ENCODE peak calls at places on chromosomes 6 and 20, in four cellular contexts. K is left lung, B is H9, H is PC-9. Q is an unnamed sample.

GRCh38 chr6:70375166-70375565 is 38.1 kb upstream of the FAM135A start:
- DNase-seq in K (no peak), B (no peak), H (no peak), Q (peak)

GRCh38 chr6:53179961-53180651 is 31.5 kb upstream of the GCM1 start:
- DNase-seq in K (no peak), B (no peak), H (no peak), Q (no peak)

GRCh38 chr6:6494677-6495076 is 93.8 kb upstream of the LY86 start:
- DNase-seq in K (peak), B (peak), H (no peak), Q (peak)

GRCh38 chr6:52522151-52522626 is 54.7 kb downstream of the TRAM2 start:
- DNase-seq in K (no peak), B (no peak), H (no peak), Q (no peak)

GRCh38 chr20:5580940-5581708 is 169.1 kb upstream of the SHLD1 start:
- DNase-seq in K (no peak), B (no peak), H (no peak), Q (no peak)

GRCh38 chr6:88381289-88381642 is 215.1 kb upstream of the CNR1 start:
- DNase-seq in K (no peak), B (no peak), H (no peak), Q (no peak)

GRCh38 chr6:41655706-41656668 is 17.7 kb downstream of the MDFI start:
- DNase-seq in K (no peak), B (no peak), H (no peak), Q (no peak)

GRCh38 chr6:37502703-37503485 is 3.2 kb upstream of the CCDC167 start:
- DNase-seq in K (no peak), B (no peak), H (no peak), Q (no peak)

GRCh38 chr6:20826378-20826777 is 292.1 kb downstream of the CDKAL1 start:
- DNase-seq in K (no peak), B (no peak), H (no peak), Q (no peak)

GRCh38 chr6:33609019-33609418 is 12.1 kb upstream of the ITPR3 start:
- DNase-seq in K (no peak), B (no peak), H (no peak), Q (no peak)

GRCh38 chr20:48131581-48131980 is 346.3 kb upstream of the SULF2 start:
- DNase-seq in K (no peak), B (no peak), H (no peak), Q (no peak)

GRCh38 chr20:57865266-57865665 is 155.5 kb upstream of the PMEPA1 start:
- DNase-seq in K (no peak), B (no peak), H (no peak), Q (no peak)

GRCh38 chr20:22574545-22575086 is 9.8 kb downstream of the FOXA2 start:
- DNase-seq in K (no peak), B (no peak), H (no peak), Q (no peak)

GRCh38 chr6:71488186-71488585 is 199.6 kb downstream of the OGFRL1 start:
- DNase-seq in K (no peak), B (no peak), H (no peak), Q (no peak)

GRCh38 chr6:127812985-127813681 is 87.7 kb downstream of the THEMIS start:
- DNase-seq in K (no peak), B (no peak), H (no peak), Q (no peak)

GRCh38 chr6:159654483-159655098 is 38.5 kb downstream of the SOD2 start:
- DNase-seq in K (no peak), B (no peak), H (no peak), Q (peak)

GRCh38 chr6:156906451-156906850 is 129.3 kb downstream of the ARID1B start:
- DNase-seq in K (no peak), B (no peak), H (no peak), Q (no peak)

GRCh38 chr20:63051911-63052310 is 45.1 kb upstream of the BHLHE23 start:
- DNase-seq in K (peak), B (no peak), H (no peak), Q (no peak)

GRCh38 chr6:56652994-56653393 is 10.3 kb upstream of the DST start:
- DNase-seq in K (no peak), B (no peak), H (no peak), Q (peak)

GRCh38 chr6:154201708-154202107 is 154.9 kb downstream of the IPCEF1 start:
- DNase-seq in K (no peak), B (no peak), H (no peak), Q (no peak)

GRCh38 chr6:57064809-57065208 is 18.3 kb downstream of the KIAA1586 start:
- DNase-seq in K (no peak), B (no peak), H (no peak), Q (no peak)

GRCh38 chr6:140897804-140898573 is 1234.7 kb upstream of the GJE1 start:
- DNase-seq in K (peak), B (no peak), H (peak), Q (no peak)

GRCh38 chr6:159174263-159174974 is 5.2 kb downstream of the FNDC1 start:
- DNase-seq in K (peak), B (peak), H (peak), Q (no peak)

GRCh38 chr20:1434571-1435336 is 31.9 kb downstream of the NSFL1C start:
- DNase-seq in K (no peak), B (no peak), H (no peak), Q (no peak)

GRCh38 chr6:1027109-1027794 is 284.6 kb upstream of the FOXQ1 start:
- DNase-seq in K (no peak), B (no peak), H (no peak), Q (peak)

GRCh38 chr6:35445691-35446090 is 6.4 kb upstream of the FANCE start:
- DNase-seq in K (no peak), B (no peak), H (no peak), Q (no peak)

GRCh38 chr6:31652925-31653724 is 664 bp upstream of the BAG6 start:
- DNase-seq in K (no peak), B (peak), H (no peak), Q (no peak)

GRCh38 chr6:35694462-35694861 is 5.7 kb upstream of the FKBP5 start:
- DNase-seq in K (no peak), B (no peak), H (no peak), Q (no peak)

GRCh38 chr6:3290501-3291211 is 31.9 kb downstream of the PSMG4 start:
- DNase-seq in K (no peak), B (no peak), H (no peak), Q (no peak)

GRCh38 chr20:2338702-2339101 is 42.0 kb upstream of the TGM6 start:
- DNase-seq in K (no peak), B (no peak), H (no peak), Q (no peak)

GRCh38 chr6:168411793-168412192 is 29.2 kb upstream of the SMOC2 start:
- DNase-seq in K (peak), B (no peak), H (no peak), Q (no peak)

GRCh38 chr6:96940322-96940721 is 15.8 kb downstream of the KLHL32 start:
- DNase-seq in K (no peak), B (no peak), H (no peak), Q (no peak)

GRCh38 chr6:40582892-40583291 is 4.3 kb downstream of the LRFN2 start:
- DNase-seq in K (no peak), B (no peak), H (no peak), Q (no peak)

GRCh38 chr6:40579101-40579500 is 8.1 kb downstream of the LRFN2 start:
- DNase-seq in K (no peak), B (no peak), H (no peak), Q (no peak)

GRCh38 chr6:40573221-40573620 is 13.9 kb downstream of the LRFN2 start:
- DNase-seq in K (no peak), B (no peak), H (no peak), Q (no peak)

GRCh38 chr6:40577672-40578071 is 9.5 kb downstream of the LRFN2 start:
- DNase-seq in K (no peak), B (no peak), H (no peak), Q (no peak)
- TF ChIP-seq CTCF in K (no peak), B (peak), H (no peak), Q (peak)

GRCh38 chr6:10384333-10384718 is 30.5 kb downstream of the TFAP2A start:
- DNase-seq in K (no peak), B (no peak), H (no peak), Q (no peak)
- H3K27ac ChIP-seq in K (no peak), B (no peak), H (no peak), Q (peak)

GRCh38 chr6:26204332-26205160 is 117.3 kb downstream of the HFE start:
- DNase-seq in K (peak), B (peak), H (peak), Q (peak)
- TF ChIP-seq CTCF in K (no peak), B (no peak), H (peak), Q (peak)

GRCh38 chr20:38986663-38987062 is 24.5 kb downstream of the DHX35 start:
- DNase-seq in K (no peak), B (no peak), H (no peak), Q (no peak)

GRCh38 chr20:38990728-38991127 is 28.6 kb downstream of the DHX35 start:
- DNase-seq in K (no peak), B (no peak), H (no peak), Q (no peak)

GRCh38 chr20:38985060-38985459 is 22.9 kb downstream of the DHX35 start:
- DNase-seq in K (no peak), B (no peak), H (no peak), Q (no peak)

GRCh38 chr20:38985603-38986170 is 23.5 kb downstream of the DHX35 start:
- DNase-seq in K (no peak), B (no peak), H (no peak), Q (no peak)

DNA sequence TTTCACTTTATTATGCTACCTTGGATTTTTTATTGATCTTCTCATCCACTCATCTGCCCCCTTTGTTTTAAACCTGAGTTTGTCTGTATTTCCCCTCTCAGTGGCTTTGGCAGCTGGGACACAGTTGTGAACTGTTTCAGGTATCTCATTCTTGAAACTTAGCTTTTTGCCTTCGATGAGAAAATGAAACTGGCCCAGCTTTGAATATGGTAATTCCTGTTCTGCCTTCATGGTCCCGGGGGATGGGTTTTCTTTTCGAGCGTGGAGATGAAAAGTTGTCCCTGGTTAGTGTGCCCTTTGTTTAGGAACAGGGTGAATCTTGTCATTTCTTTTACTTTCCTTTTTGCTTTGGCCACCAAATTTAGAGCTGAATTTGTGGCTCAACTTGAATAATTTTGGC is 25.6 kb downstream of the DHX35 start:
- DNase-seq in K (no peak), B (no peak), H (no peak), Q (no peak)
- H3K27ac ChIP-seq in K (no peak), B (no peak), H (no peak), Q (no peak)

GRCh38 chr6:119284861-119285521 is 64.6 kb downstream of the MAN1A1 start:
- DNase-seq in K (no peak), B (peak), H (no peak), Q (no peak)
- TF ChIP-seq CTCF in K (no peak), B (peak), H (peak), Q (peak)

DNA sequence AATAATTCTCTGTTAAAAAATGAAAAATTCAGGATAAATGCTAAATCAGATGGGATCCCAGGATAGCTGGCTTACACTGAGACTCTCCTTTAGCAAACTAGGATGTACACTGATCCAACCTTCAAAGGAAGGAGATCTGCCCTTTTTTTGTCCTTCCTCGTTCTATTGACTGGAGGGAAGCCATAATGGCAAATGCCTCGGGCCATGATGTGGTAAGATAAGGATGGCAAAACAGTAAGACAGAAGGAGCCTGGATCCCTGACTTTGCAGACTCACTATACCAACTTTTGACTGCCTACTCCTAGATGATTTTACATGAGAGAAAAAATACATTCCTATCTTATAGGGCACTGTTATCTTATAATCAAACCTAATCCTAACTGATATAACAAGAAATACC is 156.9 kb upstream of the BEND3 start:
- DNase-seq in K (no peak), B (no peak), H (peak), Q (no peak)
- H3K27ac ChIP-seq in K (no peak), B (no peak), H (no peak), Q (no peak)

DNA sequence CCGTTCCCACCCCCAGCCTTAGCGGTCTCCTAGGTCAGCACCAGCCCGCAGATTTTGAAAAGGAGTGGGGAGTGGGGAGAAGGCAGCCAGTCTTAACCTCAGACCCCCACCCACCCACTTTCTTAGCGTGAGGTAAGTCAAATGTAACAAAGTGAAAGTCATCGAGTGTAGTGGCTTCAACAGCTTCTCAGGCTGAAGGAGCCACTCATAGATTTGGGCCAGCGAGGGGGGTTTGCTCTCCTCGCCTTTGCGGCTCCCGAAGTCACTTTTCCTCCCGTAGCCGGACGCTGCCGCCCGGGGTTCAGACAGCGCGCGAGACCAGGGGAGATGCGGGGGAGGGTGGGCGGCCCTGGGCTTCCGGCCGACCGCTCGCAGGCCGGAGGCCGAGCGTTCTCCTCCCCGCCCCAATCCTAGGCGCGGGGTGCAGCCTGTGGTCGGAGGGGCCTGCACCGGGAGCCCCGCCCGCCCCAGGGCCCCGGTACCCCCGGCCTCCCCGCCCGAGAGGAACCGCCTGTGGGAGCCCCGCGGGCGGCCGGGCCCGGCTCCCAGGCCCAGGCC is 3.4 kb downstream of the NKX2-2 start:
- DNase-seq in K (peak), B (peak), H (no peak), Q (no peak)
- TF ChIP-seq CTCF in K (no peak), B (no peak), H (no peak), Q (no peak)

GRCh38 chr20:14199111-14199510 is 138.3 kb downstream of the FLRT3 start:
- DNase-seq in K (no peak), B (no peak), H (no peak), Q (no peak)
- H3K27ac ChIP-seq in K (no peak), B (no peak), H (no peak), Q (no peak)

GRCh38 chr6:90294008-90294511 is 2.6 kb downstream of the BACH2 start:
- DNase-seq in K (no peak), B (no peak), H (no peak), Q (no peak)

GRCh38 chr6:90296346-90297123 is at the start of gene BACH2:
- DNase-seq in K (peak), B (peak), H (peak), Q (peak)

GRCh38 chr6:90295854-90296345 is 743 bp downstream of the BACH2 start:
- DNase-seq in K (peak), B (peak), H (peak), Q (peak)

GRCh38 chr6:90294614-90294988 is 2.0 kb downstream of the BACH2 start:
- DNase-seq in K (no peak), B (peak), H (no peak), Q (no peak)

DNA sequence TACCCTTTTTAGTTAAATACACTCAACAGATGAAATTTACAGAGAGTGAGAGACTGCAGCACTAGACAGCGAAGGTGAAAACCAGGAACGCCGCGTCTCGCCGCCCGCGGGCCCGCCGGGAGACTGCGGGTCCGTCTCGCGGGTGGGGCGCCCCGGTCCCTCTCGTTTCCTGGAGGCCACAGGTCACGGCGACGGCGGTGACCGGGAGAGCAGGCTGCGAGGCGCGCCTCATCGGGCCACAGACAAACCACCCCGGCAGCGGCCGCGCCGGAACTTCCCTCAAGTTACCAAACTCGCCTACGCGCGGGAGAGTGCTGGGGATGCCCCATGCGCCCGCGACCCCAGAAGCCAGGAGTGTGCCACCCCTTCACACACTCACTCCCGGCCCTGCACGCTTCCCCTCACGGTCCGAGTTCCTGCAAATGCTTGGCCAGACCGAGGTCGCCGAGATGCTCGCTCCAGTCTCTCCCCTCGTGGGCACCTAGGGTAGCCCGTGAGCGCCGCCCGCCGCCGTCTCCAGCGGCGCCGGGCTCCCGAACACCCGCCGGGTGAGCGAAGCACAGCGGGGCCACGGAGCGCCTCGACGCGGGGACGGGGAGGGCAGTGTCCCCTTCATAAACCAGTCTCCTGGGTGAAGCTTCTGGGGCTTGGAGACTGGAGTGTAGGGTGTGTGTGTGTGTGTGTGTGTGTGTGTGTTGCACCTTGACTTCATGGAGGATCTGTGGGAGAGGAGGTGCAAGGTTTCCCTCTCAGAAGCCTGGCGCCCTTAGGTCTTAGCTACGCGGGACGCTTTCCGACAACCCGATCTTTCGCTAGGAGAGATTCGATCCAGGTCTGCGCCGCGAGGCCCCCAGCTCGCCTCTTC is 1.4 kb downstream of the BACH2 start:
- DNase-seq in K (peak), B (no peak), H (peak), Q (peak)
- TF ChIP-seq CTCF in K (no peak), B (no peak), H (no peak), Q (peak)

GRCh38 chr20:54598351-54598750 is 123.0 kb downstream of the DOK5 start:
- DNase-seq in K (no peak), B (no peak), H (no peak), Q (no peak)
- H3K27ac ChIP-seq in K (no peak), B (no peak), H (no peak), Q (no peak)

Q was measured in foreskin keratinocyte.